ENCODE peak calls at places on chromosomes 13 and 19, in seven cellular contexts. One of them, this sample, is unnamed.

GRCh38 chr13:51726446-51727185 is 77.3 kb downstream of the DHRS12 start:
- DNase-seq in AG10803: peak; percentile 72
- DNase-seq in type B pancreatic cell: no peak
- DNase-seq in progenitor cell of endocrine pancreas: no peak
- DNase-seq in endothelial cell: no peak
- DNase-seq in OCI-LY7: no peak
- DNase-seq in stomach: no peak
- DNase-seq in this sample: no peak

GRCh38 chr19:35320285-35320706 is 8.7 kb upstream of the CD22 start:
- DNase-seq in AG10803: no peak
- DNase-seq in type B pancreatic cell: no peak
- DNase-seq in progenitor cell of endocrine pancreas: no peak
- DNase-seq in endothelial cell: no peak
- DNase-seq in OCI-LY7: peak; percentile 84
- DNase-seq in stomach: no peak
- DNase-seq in this sample: no peak

GRCh38 chr13:50208826-50209335 is 193.6 kb downstream of the KCNRG start:
- DNase-seq in AG10803: peak; percentile 89
- DNase-seq in type B pancreatic cell: no peak
- DNase-seq in progenitor cell of endocrine pancreas: no peak
- DNase-seq in endothelial cell: peak; percentile 38
- DNase-seq in OCI-LY7: peak; percentile 45
- DNase-seq in stomach: peak; percentile 32
- DNase-seq in this sample: peak; percentile 21

GRCh38 chr13:39054112-39054511 is 15.9 kb downstream of the NHLRC3 start:
- DNase-seq in AG10803: no peak
- DNase-seq in type B pancreatic cell: no peak
- DNase-seq in progenitor cell of endocrine pancreas: no peak
- DNase-seq in endothelial cell: no peak
- DNase-seq in OCI-LY7: no peak
- DNase-seq in stomach: no peak
- DNase-seq in this sample: no peak

GRCh38 chr13:106533940-106534843 is 1.3 kb downstream of the EFNB2 start:
- DNase-seq in AG10803: peak; percentile 62
- DNase-seq in type B pancreatic cell: peak; percentile 72
- DNase-seq in progenitor cell of endocrine pancreas: no peak
- DNase-seq in endothelial cell: peak; percentile 24
- DNase-seq in OCI-LY7: no peak
- DNase-seq in stomach: peak; percentile 53
- DNase-seq in this sample: peak; percentile 38

GRCh38 chr13:44868397-44868796 is 120.9 kb downstream of the NUFIP1 start:
- DNase-seq in AG10803: no peak
- DNase-seq in type B pancreatic cell: no peak
- DNase-seq in progenitor cell of endocrine pancreas: no peak
- DNase-seq in endothelial cell: no peak
- DNase-seq in OCI-LY7: no peak
- DNase-seq in stomach: no peak
- DNase-seq in this sample: peak; percentile 39

GRCh38 chr13:76826527-76826926 is 59.7 kb downstream of the KCTD12 start:
- DNase-seq in AG10803: no peak
- DNase-seq in type B pancreatic cell: no peak
- DNase-seq in progenitor cell of endocrine pancreas: no peak
- DNase-seq in endothelial cell: no peak
- DNase-seq in OCI-LY7: no peak
- DNase-seq in stomach: no peak
- DNase-seq in this sample: no peak

GRCh38 chr19:17079710-17080440 is 4.3 kb downstream of the MYO9B start:
- DNase-seq in AG10803: peak; percentile 98
- DNase-seq in type B pancreatic cell: no peak
- DNase-seq in progenitor cell of endocrine pancreas: no peak
- DNase-seq in endothelial cell: no peak
- DNase-seq in OCI-LY7: peak; percentile 90
- DNase-seq in stomach: peak; percentile 74
- DNase-seq in this sample: peak; percentile 79

GRCh38 chr19:44303976-44304568 is 753 bp downstream of the ZNF235 start:
- DNase-seq in AG10803: peak; percentile 45
- DNase-seq in type B pancreatic cell: no peak
- DNase-seq in progenitor cell of endocrine pancreas: no peak
- DNase-seq in endothelial cell: peak; percentile 15
- DNase-seq in OCI-LY7: peak; percentile 1
- DNase-seq in stomach: no peak
- DNase-seq in this sample: peak; percentile 11

GRCh38 chr19:36115453-36116343 is at the start of gene TBCB:
- DNase-seq in AG10803: peak; percentile 30
- DNase-seq in type B pancreatic cell: no peak
- DNase-seq in progenitor cell of endocrine pancreas: peak; percentile 22
- DNase-seq in endothelial cell: peak; percentile 39
- DNase-seq in OCI-LY7: peak; percentile 60
- DNase-seq in stomach: peak; percentile 84
- DNase-seq in this sample: peak; percentile 93

GRCh38 chr19:13089139-13089856 is 13.4 kb downstream of the LYL1 start:
- DNase-seq in AG10803: no peak
- DNase-seq in type B pancreatic cell: no peak
- DNase-seq in progenitor cell of endocrine pancreas: no peak
- DNase-seq in endothelial cell: no peak
- DNase-seq in OCI-LY7: peak; percentile 62
- DNase-seq in stomach: no peak
- DNase-seq in this sample: no peak

GRCh38 chr13:43978688-43979087 is 99.0 kb downstream of the LACC1 start:
- DNase-seq in AG10803: no peak
- DNase-seq in type B pancreatic cell: no peak
- DNase-seq in progenitor cell of endocrine pancreas: no peak
- DNase-seq in endothelial cell: no peak
- DNase-seq in OCI-LY7: no peak
- DNase-seq in stomach: no peak
- DNase-seq in this sample: no peak

GRCh38 chr19:55230780-55231179 is 2.2 kb upstream of the TMEM86B start:
- DNase-seq in AG10803: no peak
- DNase-seq in type B pancreatic cell: peak; percentile 69
- DNase-seq in progenitor cell of endocrine pancreas: no peak
- DNase-seq in endothelial cell: no peak
- DNase-seq in OCI-LY7: no peak
- DNase-seq in stomach: no peak
- DNase-seq in this sample: no peak

GRCh38 chr13:49098198-49098597 is 121.9 kb upstream of the MLNR start:
- DNase-seq in AG10803: peak; percentile 79
- DNase-seq in type B pancreatic cell: no peak
- DNase-seq in progenitor cell of endocrine pancreas: no peak
- DNase-seq in endothelial cell: no peak
- DNase-seq in OCI-LY7: no peak
- DNase-seq in stomach: no peak
- DNase-seq in this sample: no peak

GRCh38 chr19:12833747-12834417 is 497 bp downstream of the RTBDN start:
- DNase-seq in AG10803: no peak
- DNase-seq in type B pancreatic cell: no peak
- DNase-seq in progenitor cell of endocrine pancreas: peak; percentile 23
- DNase-seq in endothelial cell: no peak
- DNase-seq in OCI-LY7: peak; percentile 58
- DNase-seq in stomach: peak; percentile 28
- DNase-seq in this sample: peak; percentile 83

GRCh38 chr19:54248016-54248601 is 5.5 kb upstream of the LILRA6 start:
- DNase-seq in AG10803: no peak
- DNase-seq in type B pancreatic cell: no peak
- DNase-seq in progenitor cell of endocrine pancreas: no peak
- DNase-seq in endothelial cell: no peak
- DNase-seq in OCI-LY7: no peak
- DNase-seq in stomach: no peak
- DNase-seq in this sample: no peak

GRCh38 chr13:45441633-45442032 is 23.1 kb upstream of the COG3 start:
- DNase-seq in AG10803: peak; percentile 33
- DNase-seq in type B pancreatic cell: no peak
- DNase-seq in progenitor cell of endocrine pancreas: no peak
- DNase-seq in endothelial cell: no peak
- DNase-seq in OCI-LY7: no peak
- DNase-seq in stomach: no peak
- DNase-seq in this sample: peak; percentile 30

GRCh38 chr13:44694842-44695241 is 118.7 kb upstream of the TSC22D1 start:
- DNase-seq in AG10803: no peak
- DNase-seq in type B pancreatic cell: no peak
- DNase-seq in progenitor cell of endocrine pancreas: no peak
- DNase-seq in endothelial cell: no peak
- DNase-seq in OCI-LY7: no peak
- DNase-seq in stomach: peak; percentile 34
- DNase-seq in this sample: no peak

GRCh38 chr13:26112843-26113242 is 61.0 kb upstream of the SHISA2 start:
- DNase-seq in AG10803: no peak
- DNase-seq in type B pancreatic cell: no peak
- DNase-seq in progenitor cell of endocrine pancreas: no peak
- DNase-seq in endothelial cell: no peak
- DNase-seq in OCI-LY7: no peak
- DNase-seq in stomach: no peak
- DNase-seq in this sample: no peak
- TF ChIP-seq CTCF in AG10803: peak; percentile 25
- TF ChIP-seq CTCF in type B pancreatic cell: peak; percentile 61
- TF ChIP-seq CTCF in progenitor cell of endocrine pancreas: peak; percentile 53
- TF ChIP-seq CTCF in endothelial cell: no peak
- TF ChIP-seq CTCF in OCI-LY7: peak; percentile 51
- TF ChIP-seq CTCF in stomach: no peak
- TF ChIP-seq CTCF in this sample: no peak

GRCh38 chr19:40603071-40603718 is 2.0 kb downstream of the LTBP4 start:
- DNase-seq in AG10803: peak; percentile 36
- DNase-seq in type B pancreatic cell: no peak
- DNase-seq in progenitor cell of endocrine pancreas: no peak
- DNase-seq in endothelial cell: no peak
- DNase-seq in OCI-LY7: no peak
- DNase-seq in stomach: no peak
- DNase-seq in this sample: no peak

GRCh38 chr19:40604647-40605200 is 3.6 kb downstream of the LTBP4 start:
- DNase-seq in AG10803: no peak
- DNase-seq in type B pancreatic cell: no peak
- DNase-seq in progenitor cell of endocrine pancreas: no peak
- DNase-seq in endothelial cell: no peak
- DNase-seq in OCI-LY7: peak; percentile 39
- DNase-seq in stomach: no peak
- DNase-seq in this sample: no peak

GRCh38 chr19:40607311-40607871 is 6.2 kb downstream of the LTBP4 start:
- DNase-seq in AG10803: no peak
- DNase-seq in type B pancreatic cell: no peak
- DNase-seq in progenitor cell of endocrine pancreas: no peak
- DNase-seq in endothelial cell: no peak
- DNase-seq in OCI-LY7: no peak
- DNase-seq in stomach: peak; percentile 44
- DNase-seq in this sample: no peak

GRCh38 chr19:40603719-40604646 is 2.8 kb downstream of the LTBP4 start:
- DNase-seq in AG10803: peak; percentile 91
- DNase-seq in type B pancreatic cell: peak; percentile 96
- DNase-seq in progenitor cell of endocrine pancreas: peak; percentile 89
- DNase-seq in endothelial cell: peak; percentile 88
- DNase-seq in OCI-LY7: peak; percentile 98
- DNase-seq in stomach: peak; percentile 99
- DNase-seq in this sample: peak; percentile 96

GRCh38 chr19:40605201-40605971 is 4.2 kb downstream of the LTBP4 start:
- DNase-seq in AG10803: peak; percentile 46
- DNase-seq in type B pancreatic cell: no peak
- DNase-seq in progenitor cell of endocrine pancreas: no peak
- DNase-seq in endothelial cell: peak; percentile 48
- DNase-seq in OCI-LY7: peak; percentile 85
- DNase-seq in stomach: peak; percentile 86
- DNase-seq in this sample: peak; percentile 86
- TF ChIP-seq CTCF in AG10803: peak; percentile 1
- TF ChIP-seq CTCF in type B pancreatic cell: no peak
- TF ChIP-seq CTCF in progenitor cell of endocrine pancreas: peak; percentile 8
- TF ChIP-seq CTCF in endothelial cell: no peak
- TF ChIP-seq CTCF in OCI-LY7: peak; percentile 60
- TF ChIP-seq CTCF in stomach: no peak
- TF ChIP-seq CTCF in this sample: peak; percentile 21

DNA sequence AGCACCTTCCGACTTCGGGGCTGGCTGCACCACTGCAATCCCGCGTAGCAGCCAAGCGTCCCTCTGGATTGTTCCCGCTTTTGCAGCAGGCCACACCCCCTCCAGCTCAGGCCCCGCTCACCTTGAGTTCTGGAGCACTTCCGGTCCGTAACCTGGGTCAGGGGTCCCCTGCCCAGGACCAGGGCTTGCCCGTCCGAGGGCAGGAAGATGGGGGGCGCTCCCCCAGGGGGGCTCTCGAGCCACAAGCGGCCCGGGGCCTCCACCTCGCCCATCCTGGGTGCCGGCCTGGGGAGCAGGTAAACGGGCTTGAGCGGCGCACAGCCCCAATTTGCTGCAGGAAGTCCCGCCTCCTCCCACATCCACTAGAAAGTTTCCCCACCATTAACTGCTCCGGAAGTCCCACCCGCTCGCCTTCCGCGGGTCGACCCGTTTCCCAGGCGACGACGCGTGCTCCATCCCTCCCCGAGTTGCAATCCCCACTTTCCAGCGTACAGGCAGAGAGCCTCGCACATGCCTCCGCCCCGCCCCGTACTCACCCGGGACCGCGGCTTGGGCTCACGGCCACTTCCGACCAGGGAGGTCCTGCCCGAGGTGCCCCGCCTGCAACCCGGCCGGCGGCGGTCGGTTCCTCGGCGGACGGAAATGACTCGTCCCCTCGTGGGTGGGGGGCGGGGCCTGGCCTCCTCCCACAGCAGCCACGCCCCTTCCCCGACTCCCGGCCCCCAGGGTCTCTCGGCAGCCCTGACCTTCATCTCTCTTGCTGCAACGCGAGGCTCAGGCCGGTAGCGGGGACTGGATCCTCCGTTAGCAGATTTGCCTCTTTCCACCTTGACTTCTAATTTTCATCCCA is at the start of gene PNKP:
- DNase-seq in AG10803: peak; percentile 88
- DNase-seq in type B pancreatic cell: peak; percentile 93
- DNase-seq in progenitor cell of endocrine pancreas: peak; percentile 79
- DNase-seq in endothelial cell: peak; percentile 91
- DNase-seq in OCI-LY7: peak; percentile 90
- DNase-seq in stomach: peak; percentile 89
- DNase-seq in this sample: peak; percentile 96
- TF ChIP-seq CTCF in AG10803: no peak
- TF ChIP-seq CTCF in type B pancreatic cell: no peak
- TF ChIP-seq CTCF in progenitor cell of endocrine pancreas: no peak
- TF ChIP-seq CTCF in endothelial cell: no peak
- TF ChIP-seq CTCF in OCI-LY7: no peak
- TF ChIP-seq CTCF in stomach: no peak
- TF ChIP-seq CTCF in this sample: no peak

GRCh38 chr13:113845723-113846638 is 17.9 kb downstream of the GAS6 start:
- DNase-seq in AG10803: no peak
- DNase-seq in type B pancreatic cell: no peak
- DNase-seq in progenitor cell of endocrine pancreas: no peak
- DNase-seq in endothelial cell: no peak
- DNase-seq in OCI-LY7: no peak
- DNase-seq in stomach: no peak
- DNase-seq in this sample: no peak

GRCh38 chr13:113842336-113843062 is 21.4 kb downstream of the GAS6 start:
- DNase-seq in AG10803: no peak
- DNase-seq in type B pancreatic cell: no peak
- DNase-seq in progenitor cell of endocrine pancreas: no peak
- DNase-seq in endothelial cell: no peak
- DNase-seq in OCI-LY7: no peak
- DNase-seq in stomach: no peak
- DNase-seq in this sample: no peak

GRCh38 chr13:113843063-113843654 is 20.7 kb downstream of the GAS6 start:
- DNase-seq in AG10803: no peak
- DNase-seq in type B pancreatic cell: no peak
- DNase-seq in progenitor cell of endocrine pancreas: no peak
- DNase-seq in endothelial cell: no peak
- DNase-seq in OCI-LY7: no peak
- DNase-seq in stomach: no peak
- DNase-seq in this sample: no peak

GRCh38 chr13:113845055-113845454 is 18.8 kb downstream of the GAS6 start:
- DNase-seq in AG10803: no peak
- DNase-seq in type B pancreatic cell: no peak
- DNase-seq in progenitor cell of endocrine pancreas: no peak
- DNase-seq in endothelial cell: no peak
- DNase-seq in OCI-LY7: no peak
- DNase-seq in stomach: no peak
- DNase-seq in this sample: no peak

GRCh38 chr13:113843864-113844556 is 19.9 kb downstream of the GAS6 start:
- DNase-seq in AG10803: no peak
- DNase-seq in type B pancreatic cell: no peak
- DNase-seq in progenitor cell of endocrine pancreas: no peak
- DNase-seq in endothelial cell: no peak
- DNase-seq in OCI-LY7: no peak
- DNase-seq in stomach: no peak
- DNase-seq in this sample: no peak
- TF ChIP-seq CTCF in AG10803: no peak
- TF ChIP-seq CTCF in type B pancreatic cell: no peak
- TF ChIP-seq CTCF in progenitor cell of endocrine pancreas: no peak
- TF ChIP-seq CTCF in endothelial cell: no peak
- TF ChIP-seq CTCF in OCI-LY7: no peak
- TF ChIP-seq CTCF in stomach: no peak
- TF ChIP-seq CTCF in this sample: no peak

This sample was measured in GM20000.